ENCODE peak calls at places on chromosomes 6 and 20, in seven cellular contexts. One of them, this sample, is unnamed.

GRCh38 chr6:16901777-16902176 is 140.5 kb upstream of the ATXN1 start:
- DNase-seq in islet precursor cell: no peak
- DNase-seq in ovary: no peak
- DNase-seq in mucosa of descending colon: peak; percentile 47
- DNase-seq in GM12865: no peak
- DNase-seq in cardiac fibroblast: peak; percentile 69
- DNase-seq in activated naive CD4-positive, alpha-beta T cell treated with anti-CD3 and anti-CD28 coated beads, Interleukin-2, amount 50 U/mL, for 16 hours: no peak
- DNase-seq in this sample: no peak

GRCh38 chr6:14082287-14082686 is 35.3 kb upstream of the CD83 start:
- DNase-seq in ovary: no peak
- DNase-seq in mucosa of descending colon: no peak
- DNase-seq in islet precursor cell: no peak
- DNase-seq in GM12865: no peak
- DNase-seq in cardiac fibroblast: no peak
- DNase-seq in activated naive CD4-positive, alpha-beta T cell treated with anti-CD3 and anti-CD28 coated beads, Interleukin-2, amount 50 U/mL, for 16 hours: no peak
- DNase-seq in this sample: no peak

GRCh38 chr20:44018684-44019637 is 104.3 kb downstream of the TOX2 start:
- DNase-seq in GM12865: no peak
- DNase-seq in mucosa of descending colon: no peak
- DNase-seq in cardiac fibroblast: no peak
- DNase-seq in activated naive CD4-positive, alpha-beta T cell treated with anti-CD3 and anti-CD28 coated beads, Interleukin-2, amount 50 U/mL, for 16 hours: no peak
- DNase-seq in islet precursor cell: peak; percentile 17
- DNase-seq in ovary: no peak
- DNase-seq in this sample: no peak

GRCh38 chr20:1809611-1810510 is 85.3 kb upstream of the SIRPA start:
- DNase-seq in ovary: no peak
- DNase-seq in mucosa of descending colon: no peak
- DNase-seq in islet precursor cell: peak; percentile 60
- DNase-seq in GM12865: no peak
- DNase-seq in cardiac fibroblast: peak; percentile 73
- DNase-seq in activated naive CD4-positive, alpha-beta T cell treated with anti-CD3 and anti-CD28 coated beads, Interleukin-2, amount 50 U/mL, for 16 hours: no peak
- DNase-seq in this sample: no peak

GRCh38 chr6:43997342-43997677 is 129.9 kb downstream of the MRPL14 start:
- DNase-seq in islet precursor cell: no peak
- DNase-seq in GM12865: no peak
- DNase-seq in ovary: peak; percentile 1
- DNase-seq in activated naive CD4-positive, alpha-beta T cell treated with anti-CD3 and anti-CD28 coated beads, Interleukin-2, amount 50 U/mL, for 16 hours: no peak
- DNase-seq in cardiac fibroblast: no peak
- DNase-seq in mucosa of descending colon: no peak
- DNase-seq in this sample: no peak

GRCh38 chr6:108546079-108547049 is 14.4 kb upstream of the FOXO3 start:
- DNase-seq in ovary: no peak
- DNase-seq in islet precursor cell: no peak
- DNase-seq in cardiac fibroblast: no peak
- DNase-seq in mucosa of descending colon: no peak
- DNase-seq in GM12865: no peak
- DNase-seq in activated naive CD4-positive, alpha-beta T cell treated with anti-CD3 and anti-CD28 coated beads, Interleukin-2, amount 50 U/mL, for 16 hours: no peak
- DNase-seq in this sample: no peak

GRCh38 chr20:2303693-2304092 is 7.9 kb downstream of the TGM3 start:
- DNase-seq in islet precursor cell: no peak
- DNase-seq in activated naive CD4-positive, alpha-beta T cell treated with anti-CD3 and anti-CD28 coated beads, Interleukin-2, amount 50 U/mL, for 16 hours: no peak
- DNase-seq in GM12865: no peak
- DNase-seq in ovary: no peak
- DNase-seq in cardiac fibroblast: no peak
- DNase-seq in mucosa of descending colon: no peak
- DNase-seq in this sample: no peak

GRCh38 chr6:24971067-24971466 is 35.3 kb upstream of the RIPOR2 start:
- DNase-seq in islet precursor cell: no peak
- DNase-seq in mucosa of descending colon: no peak
- DNase-seq in ovary: no peak
- DNase-seq in cardiac fibroblast: no peak
- DNase-seq in GM12865: no peak
- DNase-seq in activated naive CD4-positive, alpha-beta T cell treated with anti-CD3 and anti-CD28 coated beads, Interleukin-2, amount 50 U/mL, for 16 hours: no peak
- DNase-seq in this sample: no peak

GRCh38 chr6:53879608-53880007 is 84.8 kb downstream of the LRRC1 start:
- DNase-seq in mucosa of descending colon: no peak
- DNase-seq in islet precursor cell: no peak
- DNase-seq in activated naive CD4-positive, alpha-beta T cell treated with anti-CD3 and anti-CD28 coated beads, Interleukin-2, amount 50 U/mL, for 16 hours: no peak
- DNase-seq in GM12865: no peak
- DNase-seq in ovary: no peak
- DNase-seq in cardiac fibroblast: no peak
- DNase-seq in this sample: no peak

GRCh38 chr20:19967441-19967840 is 49.7 kb upstream of the NAA20 start:
- DNase-seq in activated naive CD4-positive, alpha-beta T cell treated with anti-CD3 and anti-CD28 coated beads, Interleukin-2, amount 50 U/mL, for 16 hours: no peak
- DNase-seq in cardiac fibroblast: no peak
- DNase-seq in ovary: no peak
- DNase-seq in GM12865: no peak
- DNase-seq in mucosa of descending colon: no peak
- DNase-seq in islet precursor cell: no peak
- DNase-seq in this sample: no peak

GRCh38 chr6:148962854-148963515 is 216.2 kb downstream of the UST start:
- DNase-seq in GM12865: no peak
- DNase-seq in ovary: no peak
- DNase-seq in mucosa of descending colon: no peak
- DNase-seq in islet precursor cell: no peak
- DNase-seq in activated naive CD4-positive, alpha-beta T cell treated with anti-CD3 and anti-CD28 coated beads, Interleukin-2, amount 50 U/mL, for 16 hours: no peak
- DNase-seq in cardiac fibroblast: no peak
- DNase-seq in this sample: no peak

GRCh38 chr20:5205348-5206210 is 78.8 kb downstream of the CDS2 start:
- DNase-seq in islet precursor cell: peak; percentile 92
- DNase-seq in GM12865: peak; percentile 80
- DNase-seq in cardiac fibroblast: peak; percentile 85
- DNase-seq in activated naive CD4-positive, alpha-beta T cell treated with anti-CD3 and anti-CD28 coated beads, Interleukin-2, amount 50 U/mL, for 16 hours: peak; percentile 69
- DNase-seq in mucosa of descending colon: peak; percentile 67
- DNase-seq in ovary: peak; percentile 68
- DNase-seq in this sample: peak; percentile 40

GRCh38 chr20:44600758-44601562 is 18.6 kb downstream of the PKIG start:
- DNase-seq in mucosa of descending colon: no peak
- DNase-seq in ovary: peak; percentile 52
- DNase-seq in activated naive CD4-positive, alpha-beta T cell treated with anti-CD3 and anti-CD28 coated beads, Interleukin-2, amount 50 U/mL, for 16 hours: no peak
- DNase-seq in cardiac fibroblast: peak; percentile 61
- DNase-seq in islet precursor cell: no peak
- DNase-seq in GM12865: no peak
- DNase-seq in this sample: no peak

GRCh38 chr20:47444584-47444983 is 57.1 kb upstream of the NCOA3 start:
- DNase-seq in activated naive CD4-positive, alpha-beta T cell treated with anti-CD3 and anti-CD28 coated beads, Interleukin-2, amount 50 U/mL, for 16 hours: no peak
- DNase-seq in islet precursor cell: no peak
- DNase-seq in cardiac fibroblast: no peak
- DNase-seq in mucosa of descending colon: no peak
- DNase-seq in ovary: no peak
- DNase-seq in GM12865: no peak
- DNase-seq in this sample: no peak

GRCh38 chr6:54813901-54814300 is 32.7 kb upstream of the FAM83B start:
- DNase-seq in GM12865: no peak
- DNase-seq in mucosa of descending colon: no peak
- DNase-seq in cardiac fibroblast: no peak
- DNase-seq in activated naive CD4-positive, alpha-beta T cell treated with anti-CD3 and anti-CD28 coated beads, Interleukin-2, amount 50 U/mL, for 16 hours: no peak
- DNase-seq in islet precursor cell: no peak
- DNase-seq in ovary: no peak
- DNase-seq in this sample: no peak

GRCh38 chr20:1469925-1470571 is 3.4 kb upstream of the NSFL1C start:
- DNase-seq in islet precursor cell: peak; percentile 94
- DNase-seq in ovary: peak; percentile 66
- DNase-seq in activated naive CD4-positive, alpha-beta T cell treated with anti-CD3 and anti-CD28 coated beads, Interleukin-2, amount 50 U/mL, for 16 hours: no peak
- DNase-seq in GM12865: peak; percentile 76
- DNase-seq in mucosa of descending colon: peak; percentile 89
- DNase-seq in cardiac fibroblast: peak; percentile 100
- DNase-seq in this sample: no peak

GRCh38 chr6:113364781-113365545 is 492.2 kb upstream of the MARCKS start:
- DNase-seq in activated naive CD4-positive, alpha-beta T cell treated with anti-CD3 and anti-CD28 coated beads, Interleukin-2, amount 50 U/mL, for 16 hours: no peak
- DNase-seq in ovary: no peak
- DNase-seq in islet precursor cell: peak; percentile 87
- DNase-seq in cardiac fibroblast: peak; percentile 54
- DNase-seq in GM12865: no peak
- DNase-seq in mucosa of descending colon: no peak
- DNase-seq in this sample: no peak

GRCh38 chr6:81451787-81452186 is 300.7 kb downstream of the TENT5A start:
- DNase-seq in activated naive CD4-positive, alpha-beta T cell treated with anti-CD3 and anti-CD28 coated beads, Interleukin-2, amount 50 U/mL, for 16 hours: no peak
- DNase-seq in cardiac fibroblast: peak; percentile 89
- DNase-seq in GM12865: peak; percentile 77
- DNase-seq in mucosa of descending colon: no peak
- DNase-seq in islet precursor cell: peak; percentile 59
- DNase-seq in ovary: no peak
- DNase-seq in this sample: no peak

GRCh38 chr20:51752343-51752951 is 15.7 kb downstream of the ATP9A start:
- DNase-seq in mucosa of descending colon: no peak
- DNase-seq in activated naive CD4-positive, alpha-beta T cell treated with anti-CD3 and anti-CD28 coated beads, Interleukin-2, amount 50 U/mL, for 16 hours: no peak
- DNase-seq in cardiac fibroblast: peak; percentile 82
- DNase-seq in islet precursor cell: no peak
- DNase-seq in GM12865: no peak
- DNase-seq in ovary: no peak
- DNase-seq in this sample: no peak

GRCh38 chr20:59743767-59744485 is 139.6 kb downstream of the PHACTR3 start:
- DNase-seq in mucosa of descending colon: no peak
- DNase-seq in ovary: no peak
- DNase-seq in islet precursor cell: peak; percentile 71
- DNase-seq in activated naive CD4-positive, alpha-beta T cell treated with anti-CD3 and anti-CD28 coated beads, Interleukin-2, amount 50 U/mL, for 16 hours: no peak
- DNase-seq in cardiac fibroblast: no peak
- DNase-seq in GM12865: peak; percentile 67
- DNase-seq in this sample: no peak

GRCh38 chr6:150813319-150813992 is 52.0 kb upstream of the MTHFD1L start:
- DNase-seq in mucosa of descending colon: no peak
- DNase-seq in activated naive CD4-positive, alpha-beta T cell treated with anti-CD3 and anti-CD28 coated beads, Interleukin-2, amount 50 U/mL, for 16 hours: no peak
- DNase-seq in islet precursor cell: peak; percentile 83
- DNase-seq in cardiac fibroblast: peak; percentile 61
- DNase-seq in GM12865: peak; percentile 86
- DNase-seq in ovary: no peak
- DNase-seq in this sample: no peak

GRCh38 chr20:50554694-50555579 is 44.8 kb downstream of the PTPN1 start:
- DNase-seq in cardiac fibroblast: no peak
- DNase-seq in islet precursor cell: no peak
- DNase-seq in GM12865: no peak
- DNase-seq in ovary: no peak
- DNase-seq in activated naive CD4-positive, alpha-beta T cell treated with anti-CD3 and anti-CD28 coated beads, Interleukin-2, amount 50 U/mL, for 16 hours: no peak
- DNase-seq in mucosa of descending colon: no peak
- DNase-seq in this sample: no peak

GRCh38 chr6:73523434-73524123 is 2.7 kb upstream of the EEF1A1 start:
- DNase-seq in cardiac fibroblast: peak; percentile 48
- DNase-seq in islet precursor cell: peak; percentile 52
- DNase-seq in activated naive CD4-positive, alpha-beta T cell treated with anti-CD3 and anti-CD28 coated beads, Interleukin-2, amount 50 U/mL, for 16 hours: peak; percentile 77
- DNase-seq in mucosa of descending colon: peak; percentile 90
- DNase-seq in ovary: peak; percentile 72
- DNase-seq in GM12865: peak; percentile 93
- DNase-seq in this sample: peak; percentile 86

GRCh38 chr20:6651016-6651415 is 116.5 kb upstream of the BMP2 start:
- DNase-seq in GM12865: no peak
- DNase-seq in cardiac fibroblast: peak; percentile 84
- DNase-seq in mucosa of descending colon: peak; percentile 40
- DNase-seq in islet precursor cell: peak; percentile 63
- DNase-seq in activated naive CD4-positive, alpha-beta T cell treated with anti-CD3 and anti-CD28 coated beads, Interleukin-2, amount 50 U/mL, for 16 hours: no peak
- DNase-seq in ovary: peak; percentile 31
- DNase-seq in this sample: no peak

GRCh38 chr6:151722342-151722741 is 85.1 kb upstream of the ESR1 start:
- DNase-seq in cardiac fibroblast: no peak
- DNase-seq in mucosa of descending colon: no peak
- DNase-seq in activated naive CD4-positive, alpha-beta T cell treated with anti-CD3 and anti-CD28 coated beads, Interleukin-2, amount 50 U/mL, for 16 hours: no peak
- DNase-seq in ovary: no peak
- DNase-seq in islet precursor cell: no peak
- DNase-seq in GM12865: no peak
- DNase-seq in this sample: no peak

GRCh38 chr6:11486959-11487358 is 50.6 kb upstream of the TMEM170B start:
- DNase-seq in GM12865: no peak
- DNase-seq in activated naive CD4-positive, alpha-beta T cell treated with anti-CD3 and anti-CD28 coated beads, Interleukin-2, amount 50 U/mL, for 16 hours: no peak
- DNase-seq in cardiac fibroblast: no peak
- DNase-seq in islet precursor cell: no peak
- DNase-seq in ovary: no peak
- DNase-seq in mucosa of descending colon: no peak
- DNase-seq in this sample: no peak

GRCh38 chr6:74814440-74814839 is 391.4 kb downstream of the COL12A1 start:
- DNase-seq in mucosa of descending colon: no peak
- DNase-seq in cardiac fibroblast: no peak
- DNase-seq in ovary: no peak
- DNase-seq in GM12865: no peak
- DNase-seq in activated naive CD4-positive, alpha-beta T cell treated with anti-CD3 and anti-CD28 coated beads, Interleukin-2, amount 50 U/mL, for 16 hours: no peak
- DNase-seq in islet precursor cell: no peak
- DNase-seq in this sample: no peak

GRCh38 chr6:111478749-111479148 is 4.3 kb downstream of the REV3L start:
- DNase-seq in activated naive CD4-positive, alpha-beta T cell treated with anti-CD3 and anti-CD28 coated beads, Interleukin-2, amount 50 U/mL, for 16 hours: no peak
- DNase-seq in mucosa of descending colon: no peak
- DNase-seq in islet precursor cell: no peak
- DNase-seq in ovary: no peak
- DNase-seq in GM12865: peak; percentile 60
- DNase-seq in cardiac fibroblast: peak; percentile 79
- DNase-seq in this sample: peak; percentile 54

GRCh38 chr6:7183707-7184106 is 75.9 kb downstream of the RREB1 start:
- DNase-seq in GM12865: no peak
- DNase-seq in activated naive CD4-positive, alpha-beta T cell treated with anti-CD3 and anti-CD28 coated beads, Interleukin-2, amount 50 U/mL, for 16 hours: no peak
- DNase-seq in islet precursor cell: no peak
- DNase-seq in mucosa of descending colon: no peak
- DNase-seq in ovary: no peak
- DNase-seq in cardiac fibroblast: no peak
- DNase-seq in this sample: no peak